ENCODE peak calls at places on chromosomes 7 and 10, in seven cellular contexts. One of them, this sample, is unnamed.

GRCh38 chr10:128046156-128046933 is 79.9 kb downstream of the MKI67 start:
- DNase-seq in RWPE1: no peak
- DNase-seq in endothelial cell: no peak
- DNase-seq in CD4-positive, alpha-beta T cell: no peak
- DNase-seq in nephron progenitor cell: no peak
- DNase-seq in adrenal gland: no peak
- DNase-seq in right lobe of liver: no peak
- DNase-seq in this sample: no peak

GRCh38 chr7:51376420-51377092 is 59.9 kb upstream of the COBL start:
- DNase-seq in RWPE1: peak
- DNase-seq in endothelial cell: no peak
- DNase-seq in CD4-positive, alpha-beta T cell: no peak
- DNase-seq in nephron progenitor cell: no peak
- DNase-seq in adrenal gland: no peak
- DNase-seq in right lobe of liver: no peak
- DNase-seq in this sample: peak

GRCh38 chr7:12475362-12476063 is 71.8 kb upstream of the VWDE start:
- DNase-seq in RWPE1: peak
- DNase-seq in endothelial cell: no peak
- DNase-seq in CD4-positive, alpha-beta T cell: no peak
- DNase-seq in nephron progenitor cell: peak
- DNase-seq in adrenal gland: no peak
- DNase-seq in right lobe of liver: no peak
- DNase-seq in this sample: peak

GRCh38 chr7:106775552-106775936 is 89.5 kb upstream of the PIK3CG start:
- DNase-seq in RWPE1: peak
- DNase-seq in endothelial cell: no peak
- DNase-seq in CD4-positive, alpha-beta T cell: no peak
- DNase-seq in nephron progenitor cell: no peak
- DNase-seq in adrenal gland: peak
- DNase-seq in right lobe of liver: no peak
- DNase-seq in this sample: peak

GRCh38 chr7:129664029-129665012 is 52.8 kb downstream of the NRF1 start:
- DNase-seq in RWPE1: peak
- DNase-seq in endothelial cell: no peak
- DNase-seq in CD4-positive, alpha-beta T cell: no peak
- DNase-seq in nephron progenitor cell: no peak
- DNase-seq in adrenal gland: no peak
- DNase-seq in right lobe of liver: no peak
- DNase-seq in this sample: peak

GRCh38 chr10:107481224-107481623 is 316.7 kb upstream of the SORCS1 start:
- DNase-seq in RWPE1: no peak
- DNase-seq in endothelial cell: no peak
- DNase-seq in CD4-positive, alpha-beta T cell: no peak
- DNase-seq in nephron progenitor cell: no peak
- DNase-seq in adrenal gland: no peak
- DNase-seq in right lobe of liver: no peak
- DNase-seq in this sample: no peak

GRCh38 chr7:144820557-144820956 is 15.3 kb downstream of the TPK1 start:
- DNase-seq in RWPE1: no peak
- DNase-seq in endothelial cell: no peak
- DNase-seq in CD4-positive, alpha-beta T cell: no peak
- DNase-seq in nephron progenitor cell: no peak
- DNase-seq in adrenal gland: no peak
- DNase-seq in right lobe of liver: no peak
- DNase-seq in this sample: no peak

GRCh38 chr10:63976538-63976937 is 455.3 kb downstream of the REEP3 start:
- DNase-seq in RWPE1: peak
- DNase-seq in endothelial cell: peak
- DNase-seq in CD4-positive, alpha-beta T cell: no peak
- DNase-seq in nephron progenitor cell: peak
- DNase-seq in adrenal gland: peak
- DNase-seq in right lobe of liver: peak
- DNase-seq in this sample: peak

GRCh38 chr10:124708922-124709520 is 35.2 kb downstream of the FAM53B start:
- DNase-seq in RWPE1: no peak
- DNase-seq in endothelial cell: no peak
- DNase-seq in CD4-positive, alpha-beta T cell: no peak
- DNase-seq in nephron progenitor cell: no peak
- DNase-seq in adrenal gland: no peak
- DNase-seq in right lobe of liver: no peak
- DNase-seq in this sample: no peak

GRCh38 chr7:105178177-105178576 is 164.2 kb downstream of the KMT2E start:
- DNase-seq in RWPE1: no peak
- DNase-seq in endothelial cell: no peak
- DNase-seq in CD4-positive, alpha-beta T cell: no peak
- DNase-seq in nephron progenitor cell: no peak
- DNase-seq in adrenal gland: no peak
- DNase-seq in right lobe of liver: no peak
- DNase-seq in this sample: no peak

GRCh38 chr7:105806592-105807266 is 69.7 kb downstream of the ATXN7L1 start:
- DNase-seq in RWPE1: peak
- DNase-seq in endothelial cell: no peak
- DNase-seq in CD4-positive, alpha-beta T cell: no peak
- DNase-seq in nephron progenitor cell: no peak
- DNase-seq in adrenal gland: peak
- DNase-seq in right lobe of liver: no peak
- DNase-seq in this sample: peak

GRCh38 chr7:50727072-50727471 is 55.6 kb downstream of the GRB10 start:
- DNase-seq in RWPE1: peak
- DNase-seq in endothelial cell: no peak
- DNase-seq in CD4-positive, alpha-beta T cell: no peak
- DNase-seq in nephron progenitor cell: no peak
- DNase-seq in adrenal gland: no peak
- DNase-seq in right lobe of liver: no peak
- DNase-seq in this sample: no peak

GRCh38 chr7:68619476-68619875 is 978.8 kb upstream of the AUTS2 start:
- DNase-seq in RWPE1: no peak
- DNase-seq in endothelial cell: no peak
- DNase-seq in CD4-positive, alpha-beta T cell: no peak
- DNase-seq in nephron progenitor cell: no peak
- DNase-seq in adrenal gland: no peak
- DNase-seq in right lobe of liver: no peak
- DNase-seq in this sample: no peak

GRCh38 chr7:22675917-22676343 is 51.1 kb upstream of the IL6 start:
- DNase-seq in RWPE1: no peak
- DNase-seq in endothelial cell: no peak
- DNase-seq in CD4-positive, alpha-beta T cell: no peak
- DNase-seq in nephron progenitor cell: no peak
- DNase-seq in adrenal gland: no peak
- DNase-seq in right lobe of liver: no peak
- DNase-seq in this sample: no peak

GRCh38 chr10:122490268-122490667 is 28.9 kb downstream of the HTRA1 start:
- DNase-seq in RWPE1: no peak
- DNase-seq in endothelial cell: no peak
- DNase-seq in CD4-positive, alpha-beta T cell: no peak
- DNase-seq in nephron progenitor cell: no peak
- DNase-seq in adrenal gland: no peak
- DNase-seq in right lobe of liver: no peak
- DNase-seq in this sample: no peak

GRCh38 chr10:29834990-29835569 is 200.3 kb upstream of the SVIL start:
- DNase-seq in RWPE1: no peak
- DNase-seq in endothelial cell: no peak
- DNase-seq in CD4-positive, alpha-beta T cell: no peak
- DNase-seq in nephron progenitor cell: no peak
- DNase-seq in adrenal gland: no peak
- DNase-seq in right lobe of liver: no peak
- DNase-seq in this sample: no peak

GRCh38 chr7:87810130-87810529 is 66.0 kb downstream of the SLC25A40 start:
- DNase-seq in RWPE1: no peak
- DNase-seq in endothelial cell: no peak
- DNase-seq in CD4-positive, alpha-beta T cell: no peak
- DNase-seq in nephron progenitor cell: no peak
- DNase-seq in adrenal gland: no peak
- DNase-seq in right lobe of liver: no peak
- DNase-seq in this sample: no peak

GRCh38 chr7:90625562-90625961 is 29.4 kb downstream of the CDK14 start:
- DNase-seq in RWPE1: peak
- DNase-seq in endothelial cell: peak
- DNase-seq in CD4-positive, alpha-beta T cell: no peak
- DNase-seq in nephron progenitor cell: no peak
- DNase-seq in adrenal gland: peak
- DNase-seq in right lobe of liver: no peak
- DNase-seq in this sample: no peak